ENCODE peak calls at places on chromosomes 11 and 22, in five cellular contexts. N is stomach, G is mammary epithelial cell, H is adrenal gland, U is cardiac muscle cell. A is an unnamed sample.
A peak's percentile ranks its signal among the peaks of the same experiment; 100 is the strongest.

GRCh38 chr22:23020659-23021293 is 49.5 kb upstream of the GNAZ start:
- DNase-seq in H (no peak), G (no peak), U (no peak), N (no peak), A (no peak)

GRCh38 chr11:14264966-14265365 is 94.0 kb downstream of the RRAS2 start:
- DNase-seq in N (no peak), H (no peak), U (no peak), G (no peak), A (no peak)

GRCh38 chr11:104705475-104706195 is 192.6 kb downstream of the CASP12 start:
- DNase-seq in H (peak; percentile 62), G (peak; percentile 8), U (peak; percentile 60), N (peak; percentile 25), A (peak; percentile 59)

GRCh38 chr22:50210378-50211139 is 9.7 kb downstream of the SELENOO start:
- DNase-seq in N (no peak), H (no peak), G (no peak), U (no peak), A (no peak)

GRCh38 chr11:58656348-58656747 is 33.9 kb downstream of the CNTF start:
- DNase-seq in G (no peak), N (no peak), H (no peak), U (no peak), A (no peak)

GRCh38 chr22:42970029-42970428 is 44.9 kb downstream of the PACSIN2 start:
- DNase-seq in G (peak; percentile 88), H (peak; percentile 49), N (no peak), U (no peak), A (no peak)

GRCh38 chr22:47625013-47625385 is 862.5 kb downstream of the TBC1D22A start:
- DNase-seq in U (no peak), G (no peak), N (no peak), H (peak; percentile 28), A (peak; percentile 53)

GRCh38 chr11:17479284-17480214 is 2.9 kb upstream of the ABCC8 start:
- DNase-seq in N (peak; percentile 53), G (peak; percentile 48), H (peak; percentile 66), U (peak; percentile 40), A (no peak)

GRCh38 chr11:27076121-27076589 is 35.5 kb downstream of the BBOX1 start:
- DNase-seq in G (no peak), H (no peak), U (no peak), N (no peak), A (no peak)

GRCh38 chr22:45478108-45478771 is 24.4 kb upstream of the FBLN1 start:
- DNase-seq in N (no peak), H (no peak), G (no peak), U (peak; percentile 30), A (no peak)

GRCh38 chr11:2368178-2368850 is 8.8 kb upstream of the CD81 start:
- DNase-seq in H (no peak), U (no peak), G (no peak), N (no peak), A (no peak)

GRCh38 chr11:577611-577894 is 1.3 kb downstream of the PHRF1 start:
- DNase-seq in H (no peak), U (no peak), G (no peak), N (no peak), A (no peak)

GRCh38 chr11:94909371-94909820 is 64.0 kb downstream of the CWC15 start:
- DNase-seq in G (no peak), U (peak; percentile 30), N (no peak), H (no peak), A (no peak)

GRCh38 chr11:117466966-117467365 is 139.3 kb downstream of the CEP164 start:
- DNase-seq in U (no peak), N (no peak), H (no peak), G (no peak), A (no peak)

GRCh38 chr11:106466441-106467190 is 389.2 kb downstream of the AASDHPPT start:
- DNase-seq in G (no peak), N (no peak), H (no peak), U (peak; percentile 76), A (no peak)

GRCh38 chr22:44972363-44973083 is 37.3 kb downstream of the PHF21B start:
- DNase-seq in N (no peak), U (peak; percentile 8), G (no peak), H (no peak), A (no peak)

DNA sequence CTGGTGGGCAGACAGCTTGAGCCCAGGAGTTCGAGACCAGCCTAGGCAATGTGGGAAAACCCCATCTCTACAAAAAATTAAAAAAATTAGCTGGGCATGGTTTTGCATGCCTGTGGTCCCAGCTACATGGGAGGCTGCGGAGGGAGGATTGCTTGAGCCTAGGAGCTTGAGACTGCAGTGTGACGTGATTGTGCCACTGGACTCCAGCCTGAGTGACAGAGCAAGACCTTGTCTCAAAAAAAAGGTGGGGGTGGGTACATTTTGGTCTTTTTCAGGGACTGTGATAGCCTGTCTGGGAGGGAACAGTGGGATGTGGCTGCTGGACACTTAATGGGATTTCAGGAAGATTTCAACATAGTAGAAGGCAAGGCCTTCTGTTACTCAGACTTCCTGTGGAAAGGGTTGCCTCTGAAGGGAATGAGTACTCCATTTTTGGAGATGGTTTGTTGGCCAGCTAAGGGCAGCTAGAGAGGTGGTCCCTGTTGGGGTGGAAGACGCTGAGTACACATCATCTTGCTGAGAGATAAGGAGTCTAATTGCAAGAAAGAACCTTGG is 40.6 kb downstream of the RELT start:
- DNase-seq in U (peak; percentile 60), N (no peak), H (no peak), G (no peak), A (no peak)
- H3K27ac ChIP-seq in U (no peak overlapping the region), N (no peak overlapping the region), H (no peak overlapping the region), G (no peak overlapping the region), A (no peak overlapping the region)

GRCh38 chr11:45664376-45665205 is 831 bp downstream of the CHST1 start:
- DNase-seq in H (no peak), U (no peak), G (no peak), N (no peak), A (no peak)
- H3K4me3 ChIP-seq in H (peak overlapping the region; percentile 83), U (peak overlapping the region; percentile 78), G (peak overlapping the region; percentile 24), N (peak overlapping the region; percentile 74), A (peak overlapping the region; percentile 73)

GRCh38 chr11:130666781-130667251 is 218.4 kb downstream of the ADAMTS15 start:
- DNase-seq in N (no peak), U (no peak), G (no peak), H (no peak), A (no peak)
- TF ChIP-seq CTCF in N (no peak), U (peak; percentile 21), G (no peak), H (peak; percentile 16), A (no peak)

GRCh38 chr11:102256251-102256650 is 61.0 kb upstream of the BIRC3 start:
- DNase-seq in N (no peak), G (peak; percentile 98), U (peak; percentile 49), H (no peak), A (no peak)

GRCh38 chr11:102251423-102251822 is 65.9 kb upstream of the BIRC3 start:
- DNase-seq in N (no peak), U (no peak), H (no peak), G (no peak), A (no peak)

GRCh38 chr11:102253018-102253775 is 64.1 kb upstream of the BIRC3 start:
- DNase-seq in U (no peak), G (no peak), N (no peak), H (no peak), A (peak; percentile 36)

GRCh38 chr11:102252339-102252891 is 64.9 kb upstream of the BIRC3 start:
- DNase-seq in H (no peak), U (no peak), G (no peak), N (no peak), A (no peak)

GRCh38 chr11:102254047-102254446 is 63.2 kb upstream of the BIRC3 start:
- DNase-seq in H (no peak), N (no peak), G (no peak), U (no peak), A (no peak)
- H3K27ac ChIP-seq in H (no peak overlapping the region), N (no peak overlapping the region), G (no peak overlapping the region), U (no peak overlapping the region), A (no peak overlapping the region)

DNA sequence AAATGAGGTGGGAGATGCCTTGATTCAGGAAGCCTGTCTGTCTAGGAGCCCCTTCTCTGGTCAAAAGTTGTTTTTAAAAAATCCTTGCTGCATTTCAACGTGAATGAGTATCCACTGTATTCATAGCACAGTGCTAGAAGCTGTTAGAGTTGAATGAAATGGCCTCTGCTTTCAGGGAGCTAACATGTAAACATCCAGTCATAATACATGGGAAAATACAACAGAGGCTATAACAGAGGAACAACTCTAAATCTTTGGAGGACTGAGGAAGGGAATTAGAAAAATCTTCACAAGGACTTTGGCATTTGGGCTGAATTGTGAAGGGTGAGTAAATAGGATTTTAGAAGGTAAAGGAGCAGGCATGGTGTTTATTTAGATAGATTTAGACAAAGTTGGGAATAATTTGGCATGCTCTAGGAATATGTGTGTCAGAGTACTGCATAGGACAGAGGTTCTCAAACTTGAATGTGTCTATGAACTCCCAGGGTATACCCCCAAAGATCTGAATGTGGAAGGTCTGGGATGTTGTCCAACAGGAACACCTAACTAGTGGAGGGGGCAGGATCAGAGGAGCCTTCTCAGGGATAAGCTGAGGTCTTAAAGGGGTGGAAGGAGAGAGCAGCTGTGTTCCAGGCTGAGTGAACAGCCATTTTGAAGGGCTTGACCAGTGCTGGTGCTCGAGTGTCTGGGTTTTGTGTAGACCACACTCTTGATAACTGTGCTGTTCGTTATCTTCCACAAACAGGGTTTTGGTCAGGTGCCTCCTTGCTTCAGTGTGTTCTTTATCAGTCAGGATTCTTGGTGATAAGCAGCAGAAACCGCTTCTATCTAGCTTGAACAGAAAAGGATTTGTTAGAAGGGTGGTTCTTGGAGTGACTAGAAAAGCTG is 12.7 kb downstream of the SREBF2 start:
- DNase-seq in U (no peak), N (peak; percentile 41), H (no peak), G (no peak), A (no peak)
- H3K4me3 ChIP-seq in U (no peak overlapping the region), N (no peak overlapping the region), H (no peak overlapping the region), G (no peak overlapping the region), A (no peak overlapping the region)

A was measured in right atrium auricular region.